ENCODE peak calls at places on chromosomes 4 and X, in six cellular contexts. One of them, this sample, is unnamed.

GRCh38 chr4:41327770-41328169 is 71.0 kb downstream of the UCHL1 start:
- DNase-seq in tibial nerve: no peak
- DNase-seq in cardiac fibroblast: no peak
- DNase-seq in cardiac muscle cell: no peak
- DNase-seq in astrocyte of the spinal cord: no peak
- DNase-seq in aorta: no peak
- DNase-seq in this sample: no peak

GRCh38 chrX:40207626-40208025 is 109.9 kb upstream of the BCOR start:
- DNase-seq in astrocyte of the spinal cord: no peak
- DNase-seq in aorta: no peak
- DNase-seq in cardiac fibroblast: no peak
- DNase-seq in tibial nerve: no peak
- DNase-seq in cardiac muscle cell: no peak
- DNase-seq in this sample: no peak

GRCh38 chr4:169342159-169342865 is 71.6 kb upstream of the SH3RF1 start:
- DNase-seq in cardiac muscle cell: no peak
- DNase-seq in tibial nerve: no peak
- DNase-seq in cardiac fibroblast: no peak
- DNase-seq in astrocyte of the spinal cord: no peak
- DNase-seq in aorta: no peak
- DNase-seq in this sample: no peak

GRCh38 chr4:185213829-185214228 is 4.4 kb downstream of the SNX25 start:
- DNase-seq in tibial nerve: no peak
- DNase-seq in astrocyte of the spinal cord: no peak
- DNase-seq in aorta: no peak
- DNase-seq in cardiac fibroblast: no peak
- DNase-seq in cardiac muscle cell: no peak
- DNase-seq in this sample: no peak

GRCh38 chr4:123580981-123581664 is 184.5 kb downstream of the SPRY1 start:
- DNase-seq in cardiac fibroblast: no peak
- DNase-seq in astrocyte of the spinal cord: no peak
- DNase-seq in cardiac muscle cell: no peak
- DNase-seq in tibial nerve: no peak
- DNase-seq in aorta: no peak
- DNase-seq in this sample: no peak

GRCh38 chr4:87525636-87526035 is 3.5 kb downstream of the SPARCL1 start:
- DNase-seq in tibial nerve: no peak
- DNase-seq in aorta: no peak
- DNase-seq in cardiac fibroblast: peak
- DNase-seq in cardiac muscle cell: no peak
- DNase-seq in astrocyte of the spinal cord: no peak
- DNase-seq in this sample: no peak

GRCh38 chrX:71253253-71254091 is 468 bp downstream of the ZMYM3 start:
- DNase-seq in aorta: peak
- DNase-seq in tibial nerve: peak
- DNase-seq in cardiac muscle cell: peak
- DNase-seq in cardiac fibroblast: peak
- DNase-seq in astrocyte of the spinal cord: peak
- DNase-seq in this sample: no peak

GRCh38 chr4:148270600-148270999 is 171.6 kb downstream of the NR3C2 start:
- DNase-seq in astrocyte of the spinal cord: no peak
- DNase-seq in tibial nerve: no peak
- DNase-seq in aorta: no peak
- DNase-seq in cardiac muscle cell: no peak
- DNase-seq in cardiac fibroblast: no peak
- DNase-seq in this sample: no peak

GRCh38 chr4:100366213-100366612 is 151.6 kb downstream of the EMCN start:
- DNase-seq in cardiac muscle cell: no peak
- DNase-seq in astrocyte of the spinal cord: peak
- DNase-seq in tibial nerve: no peak
- DNase-seq in cardiac fibroblast: no peak
- DNase-seq in aorta: no peak
- DNase-seq in this sample: no peak

GRCh38 chrX:49171752-49172279 is at the start of gene PLP2:
- DNase-seq in cardiac muscle cell: peak
- DNase-seq in cardiac fibroblast: peak
- DNase-seq in aorta: peak
- DNase-seq in tibial nerve: no peak
- DNase-seq in astrocyte of the spinal cord: peak
- DNase-seq in this sample: no peak

GRCh38 chr4:87014284-87014782 is 79.5 kb downstream of the AFF1 start:
- DNase-seq in aorta: no peak
- DNase-seq in cardiac fibroblast: peak
- DNase-seq in astrocyte of the spinal cord: peak
- DNase-seq in cardiac muscle cell: no peak
- DNase-seq in tibial nerve: no peak
- DNase-seq in this sample: no peak

GRCh38 chr4:48706741-48707140 is 73.3 kb downstream of the FRYL start:
- DNase-seq in cardiac muscle cell: peak
- DNase-seq in tibial nerve: no peak
- DNase-seq in aorta: no peak
- DNase-seq in cardiac fibroblast: no peak
- DNase-seq in astrocyte of the spinal cord: no peak
- DNase-seq in this sample: no peak

GRCh38 chrX:118497180-118497814 is 1.7 kb downstream of the DOCK11 start:
- DNase-seq in astrocyte of the spinal cord: no peak
- DNase-seq in tibial nerve: no peak
- DNase-seq in aorta: no peak
- DNase-seq in cardiac muscle cell: no peak
- DNase-seq in cardiac fibroblast: no peak
- DNase-seq in this sample: no peak

GRCh38 chr4:40418430-40419230 is 83.5 kb downstream of the CHRNA9 start:
- DNase-seq in aorta: no peak
- DNase-seq in tibial nerve: no peak
- DNase-seq in cardiac fibroblast: no peak
- DNase-seq in cardiac muscle cell: no peak
- DNase-seq in astrocyte of the spinal cord: no peak
- DNase-seq in this sample: no peak

GRCh38 chr4:20882500-20882899 is 182.2 kb downstream of the PACRGL start:
- DNase-seq in astrocyte of the spinal cord: no peak
- DNase-seq in tibial nerve: no peak
- DNase-seq in cardiac muscle cell: no peak
- DNase-seq in aorta: no peak
- DNase-seq in cardiac fibroblast: no peak
- DNase-seq in this sample: no peak

GRCh38 chr4:39362827-39363226 is 3.3 kb downstream of the RFC1 start:
- DNase-seq in astrocyte of the spinal cord: no peak
- DNase-seq in aorta: no peak
- DNase-seq in cardiac fibroblast: no peak
- DNase-seq in tibial nerve: no peak
- DNase-seq in cardiac muscle cell: no peak
- DNase-seq in this sample: no peak
- H3K4me3 ChIP-seq in astrocyte of the spinal cord: no peak
- H3K4me3 ChIP-seq in aorta: no peak
- H3K4me3 ChIP-seq in cardiac fibroblast: no peak
- H3K4me3 ChIP-seq in tibial nerve: no peak
- H3K4me3 ChIP-seq in cardiac muscle cell: no peak
- H3K4me3 ChIP-seq in this sample: no peak

GRCh38 chrX:101799387-101799786 is 132.4 kb downstream of the ZMAT1 start:
- DNase-seq in cardiac muscle cell: peak
- DNase-seq in tibial nerve: peak
- DNase-seq in astrocyte of the spinal cord: peak
- DNase-seq in cardiac fibroblast: peak
- DNase-seq in aorta: peak
- DNase-seq in this sample: peak
- H3K4me3 ChIP-seq in cardiac muscle cell: no peak
- H3K4me3 ChIP-seq in tibial nerve: peak
- H3K4me3 ChIP-seq in astrocyte of the spinal cord: no peak
- H3K4me3 ChIP-seq in cardiac fibroblast: no peak
- H3K4me3 ChIP-seq in aorta: no peak
- H3K4me3 ChIP-seq in this sample: no peak

GRCh38 chr4:120049732-120050494 is 16.7 kb downstream of the MAD2L1 start:
- DNase-seq in cardiac muscle cell: peak
- DNase-seq in aorta: peak
- DNase-seq in astrocyte of the spinal cord: peak
- DNase-seq in cardiac fibroblast: peak
- DNase-seq in tibial nerve: peak
- DNase-seq in this sample: peak
- H3K4me3 ChIP-seq in cardiac muscle cell: no peak
- H3K4me3 ChIP-seq in aorta: peak
- H3K4me3 ChIP-seq in astrocyte of the spinal cord: peak
- H3K4me3 ChIP-seq in cardiac fibroblast: peak
- H3K4me3 ChIP-seq in tibial nerve: peak
- H3K4me3 ChIP-seq in this sample: no peak

DNA sequence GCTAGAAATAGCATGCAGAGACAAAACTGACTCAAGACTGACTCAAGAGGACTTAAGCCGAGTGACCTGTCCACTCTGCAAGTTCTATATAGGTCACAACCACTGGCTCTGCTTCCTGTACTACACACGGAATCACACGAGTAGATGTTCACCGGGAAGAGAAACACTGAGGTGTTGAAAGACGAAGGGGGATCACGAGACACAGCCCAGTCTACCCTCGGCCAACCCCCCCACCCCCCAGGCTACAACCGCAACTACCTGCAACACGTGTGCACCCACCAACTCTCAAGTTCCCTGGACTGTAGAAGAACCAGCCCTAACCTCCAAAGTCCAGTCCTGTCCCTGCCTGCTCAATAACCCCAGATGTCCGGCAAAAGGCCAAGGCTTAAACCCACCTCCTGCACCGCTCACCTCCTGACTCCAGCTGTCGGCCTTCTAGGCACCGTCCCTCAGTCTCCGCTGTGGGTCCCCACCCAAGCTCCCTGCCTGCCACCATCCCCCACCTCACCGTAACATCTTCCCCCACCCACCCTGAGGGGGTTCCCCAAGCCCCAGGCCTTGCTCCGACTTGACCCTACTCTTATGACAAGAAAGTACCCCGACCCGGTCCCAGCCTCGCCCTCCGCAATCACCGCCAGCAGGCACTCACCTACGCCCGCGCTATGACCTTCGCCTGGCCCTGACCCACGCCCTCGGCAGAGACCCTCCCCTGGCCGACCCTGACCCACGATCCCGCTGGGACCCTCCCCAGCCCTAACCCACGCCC is 739 bp downstream of the GAK start:
- DNase-seq in aorta: no peak
- DNase-seq in cardiac fibroblast: peak
- DNase-seq in cardiac muscle cell: peak
- DNase-seq in tibial nerve: no peak
- DNase-seq in astrocyte of the spinal cord: no peak
- DNase-seq in this sample: no peak
- H3K4me3 ChIP-seq in aorta: peak
- H3K4me3 ChIP-seq in cardiac fibroblast: peak
- H3K4me3 ChIP-seq in cardiac muscle cell: peak
- H3K4me3 ChIP-seq in tibial nerve: peak
- H3K4me3 ChIP-seq in astrocyte of the spinal cord: peak
- H3K4me3 ChIP-seq in this sample: peak

GRCh38 chr4:38671594-38671943 is 7.6 kb downstream of the KLF3 start:
- DNase-seq in cardiac muscle cell: no peak
- DNase-seq in tibial nerve: no peak
- DNase-seq in cardiac fibroblast: no peak
- DNase-seq in aorta: no peak
- DNase-seq in astrocyte of the spinal cord: no peak
- DNase-seq in this sample: no peak

GRCh38 chr4:38674206-38675144 is 10.5 kb downstream of the KLF3 start:
- DNase-seq in tibial nerve: no peak
- DNase-seq in cardiac fibroblast: peak
- DNase-seq in astrocyte of the spinal cord: no peak
- DNase-seq in cardiac muscle cell: peak
- DNase-seq in aorta: no peak
- DNase-seq in this sample: no peak

GRCh38 chr4:38675167-38676121 is 11.4 kb downstream of the KLF3 start:
- DNase-seq in tibial nerve: peak
- DNase-seq in cardiac fibroblast: peak
- DNase-seq in astrocyte of the spinal cord: peak
- DNase-seq in aorta: peak
- DNase-seq in cardiac muscle cell: peak
- DNase-seq in this sample: peak

GRCh38 chr4:38672247-38673071 is 8.5 kb downstream of the KLF3 start:
- DNase-seq in cardiac muscle cell: no peak
- DNase-seq in astrocyte of the spinal cord: no peak
- DNase-seq in aorta: no peak
- DNase-seq in cardiac fibroblast: no peak
- DNase-seq in tibial nerve: no peak
- DNase-seq in this sample: no peak

DNA sequence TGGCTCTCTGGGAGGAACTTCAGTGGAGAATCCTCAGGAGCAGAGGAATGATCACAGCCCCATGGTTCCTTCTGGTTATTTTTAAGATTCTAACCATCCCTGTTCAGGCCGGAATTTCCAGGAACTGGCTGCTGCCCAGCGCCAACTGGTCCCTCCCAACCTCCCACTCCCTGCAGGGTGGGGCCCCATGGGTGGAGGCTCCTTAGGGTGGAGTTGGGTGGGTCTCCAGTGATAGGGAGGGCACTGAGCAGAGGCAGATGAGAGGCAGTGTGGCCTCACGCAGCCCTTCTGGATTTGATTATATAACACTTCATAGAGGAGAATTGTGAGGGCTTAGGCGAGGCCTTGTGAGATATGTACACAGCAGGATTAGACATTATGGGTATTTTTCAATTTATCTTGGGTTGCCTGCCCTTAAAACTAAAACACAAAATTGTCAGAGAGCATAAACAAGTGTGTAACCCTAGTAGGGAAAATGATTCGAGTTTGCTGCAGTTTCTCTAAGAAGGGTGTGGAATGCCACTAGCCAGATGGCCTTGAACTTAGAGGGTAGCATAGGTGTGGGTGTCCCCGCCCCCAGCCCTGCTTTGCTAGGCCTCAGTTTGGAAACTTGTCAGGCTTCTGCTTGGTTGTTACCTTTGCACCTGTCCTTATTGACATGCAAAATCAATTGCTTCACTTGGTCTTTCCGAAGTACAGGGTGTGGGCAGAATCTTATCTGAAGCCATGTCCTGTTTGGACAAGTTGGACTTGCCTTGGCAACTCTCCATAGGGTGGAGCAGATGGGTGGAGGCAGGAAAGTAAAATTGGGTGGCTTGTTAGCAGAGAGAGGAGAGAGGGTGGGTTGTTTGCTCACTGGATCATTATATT is 9.3 kb downstream of the KLF3 start:
- DNase-seq in cardiac fibroblast: peak
- DNase-seq in cardiac muscle cell: peak
- DNase-seq in aorta: peak
- DNase-seq in tibial nerve: peak
- DNase-seq in astrocyte of the spinal cord: no peak
- DNase-seq in this sample: no peak
- H3K4me3 ChIP-seq in cardiac fibroblast: no peak
- H3K4me3 ChIP-seq in cardiac muscle cell: no peak
- H3K4me3 ChIP-seq in aorta: no peak
- H3K4me3 ChIP-seq in tibial nerve: peak
- H3K4me3 ChIP-seq in astrocyte of the spinal cord: no peak
- H3K4me3 ChIP-seq in this sample: no peak

This sample was measured in astrocyte of the cerebellum.